ENCODE peak calls at places on chromosome 7, in seven cellular contexts. Q is body of pancreas, D is NB4, E is sigmoid colon, T is gastrocnemius medialis, V is transverse colon, S is A549. Z is an unnamed sample.

GRCh38 chr7:81600608-81601007 is 169.2 kb downstream of the HGF start:
- DNase-seq in Q (no peak), D (no peak), E (no peak), T (no peak), V (no peak), S (no peak), Z (no peak)

GRCh38 chr7:120170384-120170783 is 102.6 kb upstream of the KCND2 start:
- DNase-seq in Q (no peak), D (no peak), E (no peak), T (no peak), V (no peak), S (no peak), Z (no peak)

GRCh38 chr7:18638594-18639452 is 143.3 kb downstream of the HDAC9 start:
- DNase-seq in Q (peak), D (peak), E (no peak), T (no peak), V (no peak), S (no peak), Z (no peak)

GRCh38 chr7:55971045-55971444 is 6.7 kb downstream of the NIPSNAP2 start:
- DNase-seq in Q (no peak), D (no peak), E (no peak), T (peak), V (no peak), S (no peak), Z (no peak)

GRCh38 chr7:29564455-29565185 is 985 bp downstream of the PRR15 start:
- DNase-seq in Q (peak), D (peak), E (peak), T (no peak), V (peak), S (peak), Z (no peak)

GRCh38 chr7:33725641-33726040 is 179.7 kb upstream of the BMPER start:
- DNase-seq in Q (no peak), D (no peak), E (no peak), T (no peak), V (no peak), S (no peak), Z (no peak)

GRCh38 chr7:151432658-151433521 is 7.1 kb downstream of the CRYGN start:
- DNase-seq in Q (no peak), D (peak), E (peak), T (peak), V (no peak), S (no peak), Z (no peak)

GRCh38 chr7:42180806-42181205 is 56.2 kb downstream of the GLI3 start:
- DNase-seq in Q (no peak), D (no peak), E (no peak), T (no peak), V (no peak), S (no peak), Z (no peak)

GRCh38 chr7:96085953-96086352 is 235.9 kb downstream of the SLC25A13 start:
- DNase-seq in Q (no peak), D (no peak), E (no peak), T (no peak), V (no peak), S (no peak), Z (no peak)

GRCh38 chr7:99631311-99632109 is 14.8 kb downstream of the ZSCAN25 start:
- DNase-seq in Q (peak), D (peak), E (no peak), T (peak), V (no peak), S (peak), Z (no peak)

GRCh38 chr7:95246935-95247370 is 77.4 kb downstream of the PON1 start:
- DNase-seq in Q (peak), D (peak), E (peak), T (peak), V (peak), S (peak), Z (no peak)

GRCh38 chr7:100106633-100107032 is 5.2 kb downstream of the AP4M1 start:
- DNase-seq in Q (no peak), D (no peak), E (no peak), T (no peak), V (no peak), S (no peak), Z (no peak)

GRCh38 chr7:29807179-29807841 is 1.0 kb downstream of the WIPF3 start:
- DNase-seq in Q (peak), D (no peak), E (no peak), T (peak), V (peak), S (peak), Z (no peak)

GRCh38 chr7:98206451-98207330 is 4.5 kb upstream of the BHLHA15 start:
- DNase-seq in Q (no peak), D (no peak), E (no peak), T (no peak), V (no peak), S (no peak), Z (no peak)

GRCh38 chr7:81468516-81468915 is 301.3 kb downstream of the HGF start:
- DNase-seq in Q (no peak), D (no peak), E (no peak), T (no peak), V (no peak), S (no peak), Z (no peak)

GRCh38 chr7:17930546-17930945 is 9.7 kb downstream of the SNX13 start:
- DNase-seq in Q (no peak), D (no peak), E (no peak), T (no peak), V (no peak), S (no peak), Z (no peak)

GRCh38 chr7:79281406-79281805 is 172.1 kb downstream of the MAGI2 start:
- DNase-seq in Q (no peak), D (no peak), E (no peak), T (no peak), V (no peak), S (peak), Z (no peak)

GRCh38 chr7:26930201-26930600 is 65.8 kb upstream of the SKAP2 start:
- DNase-seq in Q (no peak), D (no peak), E (no peak), T (no peak), V (no peak), S (no peak), Z (no peak)

GRCh38 chr7:156168434-156168833 is 356.2 kb upstream of the SHH start:
- DNase-seq in Q (no peak), D (no peak), E (no peak), T (no peak), V (no peak), S (no peak), Z (no peak)

GRCh38 chr7:125057974-125058373 is 128.3 kb upstream of the POT1 start:
- DNase-seq in Q (no peak), D (no peak), E (no peak), T (no peak), V (no peak), S (no peak), Z (no peak)

GRCh38 chr7:21939136-21939857 is 6.4 kb downstream of the CDCA7L start:
- DNase-seq in Q (no peak), D (no peak), E (no peak), T (no peak), V (no peak), S (no peak), Z (no peak)

GRCh38 chr7:46603780-46604725 is 683.0 kb upstream of the IGFBP3 start:
- DNase-seq in Q (peak), D (peak), E (peak), T (peak), V (peak), S (no peak), Z (no peak)

GRCh38 chr7:24896031-24896433 is 83.9 kb downstream of the OSBPL3 start:
- DNase-seq in Q (no peak), D (no peak), E (no peak), T (no peak), V (peak), S (no peak), Z (no peak)

GRCh38 chr7:40244226-40244625 is 109.4 kb downstream of the SUGCT start:
- DNase-seq in Q (no peak), D (no peak), E (no peak), T (no peak), V (no peak), S (no peak), Z (no peak)

GRCh38 chr7:29364661-29365060 is 170.1 kb downstream of the CHN2 start:
- DNase-seq in Q (no peak), D (no peak), E (no peak), T (no peak), V (no peak), S (no peak), Z (no peak)

GRCh38 chr7:14483663-14484062 is 418.9 kb downstream of the DGKB start:
- DNase-seq in Q (no peak), D (no peak), E (no peak), T (no peak), V (no peak), S (no peak), Z (no peak)
- TF ChIP-seq CTCF in Q (no peak), D (no peak), E (no peak), T (no peak), V (no peak), S (no peak), Z (no peak)

DNA sequence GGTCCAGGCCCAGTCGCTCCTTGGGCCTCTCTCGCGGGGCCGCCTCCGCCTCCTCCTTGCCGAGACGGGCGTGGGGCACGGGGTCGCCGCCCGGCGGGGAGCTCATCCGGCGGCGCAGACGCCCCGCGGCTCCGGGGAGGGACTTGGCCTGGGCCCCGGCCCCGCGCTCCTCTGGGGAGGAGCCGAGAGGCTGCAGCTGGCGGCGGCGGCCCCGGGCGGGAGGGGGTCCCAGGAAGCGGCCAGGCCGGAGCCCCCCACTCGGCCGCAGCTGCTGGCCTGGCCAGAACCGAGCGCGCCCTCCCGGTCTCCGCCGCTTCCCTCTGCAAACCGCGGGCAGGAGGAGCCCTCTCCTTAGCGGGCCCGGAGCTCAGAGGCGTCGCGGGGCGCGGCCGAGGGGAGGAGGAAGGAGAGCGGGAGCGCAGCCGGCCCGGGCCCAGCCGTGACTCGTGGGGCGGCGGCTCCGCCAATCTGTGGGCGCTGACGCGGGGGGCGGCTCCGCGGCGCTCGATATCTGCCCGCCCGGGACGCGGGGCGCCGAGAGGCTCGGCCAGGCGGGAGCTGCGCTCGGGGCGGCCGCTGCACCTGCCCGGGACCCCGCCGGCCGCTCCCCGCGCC is at the start of gene FAM20C:
- DNase-seq in Q (peak), D (peak), E (peak), T (peak), V (peak), S (peak), Z (no peak)
- TF ChIP-seq POLR2A in Q (peak), D (no peak), E (peak), T (peak), V (peak), S (peak), Z (peak)

GRCh38 chr7:134781171-134781570 is 1.7 kb downstream of the CALD1 start:
- DNase-seq in Q (no peak), D (no peak), E (no peak), T (no peak), V (no peak), S (no peak), Z (no peak)
- H3K4me3 ChIP-seq in Q (no peak), D (no peak), E (peak), T (peak), V (peak), S (peak), Z (peak)

GRCh38 chr7:110800984-110801383 is 289.9 kb upstream of the LRRN3 start:
- DNase-seq in Q (no peak), D (no peak), E (no peak), T (no peak), V (no peak), S (no peak), Z (no peak)

GRCh38 chr7:110801502-110801901 is 289.4 kb upstream of the LRRN3 start:
- DNase-seq in Q (no peak), D (no peak), E (no peak), T (no peak), V (no peak), S (no peak), Z (no peak)

GRCh38 chr7:110804501-110804900 is 286.4 kb upstream of the LRRN3 start:
- DNase-seq in Q (no peak), D (no peak), E (no peak), T (no peak), V (no peak), S (no peak), Z (no peak)

GRCh38 chr7:110803602-110804143 is 287.3 kb upstream of the LRRN3 start:
- DNase-seq in Q (no peak), D (no peak), E (no peak), T (no peak), V (peak), S (no peak), Z (no peak)
- TF ChIP-seq CTCF in Q (no peak), D (no peak), E (no peak), T (no peak), V (no peak), S (no peak), Z (no peak)

DNA sequence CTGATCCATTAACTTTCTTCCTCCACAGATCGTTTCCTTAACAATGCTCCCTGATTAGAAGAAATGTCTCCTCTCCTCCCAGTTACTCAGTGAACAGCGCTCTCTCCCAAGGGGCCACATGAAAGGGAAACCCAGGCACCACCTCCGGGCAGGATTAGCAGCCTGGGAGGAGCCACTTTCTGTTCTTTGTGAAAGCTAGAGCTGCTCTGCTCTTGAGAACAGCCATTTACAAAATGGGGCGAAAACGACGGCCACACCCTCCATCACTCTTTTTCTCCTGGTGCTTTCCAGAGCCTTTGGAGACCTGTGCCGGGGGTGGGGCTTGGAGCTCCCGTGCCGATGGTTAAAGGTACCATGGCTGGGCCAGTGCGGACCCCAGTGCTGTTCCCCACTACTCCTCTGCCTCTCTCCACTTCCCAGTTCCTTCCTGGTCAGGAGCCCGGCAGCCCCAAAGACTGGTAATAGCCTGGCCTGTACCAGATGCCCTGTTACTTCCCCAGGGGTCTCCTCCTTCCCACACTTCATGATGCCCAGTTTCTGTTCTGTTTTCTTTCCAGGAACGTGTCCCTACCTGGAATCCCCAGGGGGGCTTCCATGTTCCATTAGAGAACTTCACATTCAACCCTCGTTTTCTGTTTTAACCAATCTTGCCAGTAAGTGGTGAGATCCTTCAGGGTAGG is 402.9 kb upstream of the GALNT17 start:
- DNase-seq in Q (no peak), D (no peak), E (no peak), T (no peak), V (peak), S (no peak), Z (no peak)
- TF ChIP-seq POLR2A in Q (no peak), D (no peak), E (no peak), T (no peak), V (no peak), S (no peak), Z (no peak)

GRCh38 chr7:4616116-4616515 is 66.0 kb upstream of the FOXK1 start:
- DNase-seq in Q (no peak), D (no peak), E (no peak), T (no peak), V (no peak), S (no peak), Z (no peak)

GRCh38 chr7:4612237-4612636 is 69.9 kb upstream of the FOXK1 start:
- DNase-seq in Q (no peak), D (no peak), E (peak), T (no peak), V (no peak), S (no peak), Z (no peak)

GRCh38 chr7:4613855-4614548 is 68.1 kb upstream of the FOXK1 start:
- DNase-seq in Q (peak), D (no peak), E (no peak), T (peak), V (no peak), S (no peak), Z (no peak)

GRCh38 chr7:4610768-4611467 is 71.2 kb upstream of the FOXK1 start:
- DNase-seq in Q (peak), D (peak), E (peak), T (peak), V (peak), S (peak), Z (no peak)

GRCh38 chr7:4612939-4613841 is 68.9 kb upstream of the FOXK1 start:
- DNase-seq in Q (peak), D (peak), E (peak), T (peak), V (peak), S (no peak), Z (no peak)
- H3K4me3 ChIP-seq in Q (no peak), D (no peak), E (peak), T (peak), V (no peak), S (no peak), Z (peak)

DNA sequence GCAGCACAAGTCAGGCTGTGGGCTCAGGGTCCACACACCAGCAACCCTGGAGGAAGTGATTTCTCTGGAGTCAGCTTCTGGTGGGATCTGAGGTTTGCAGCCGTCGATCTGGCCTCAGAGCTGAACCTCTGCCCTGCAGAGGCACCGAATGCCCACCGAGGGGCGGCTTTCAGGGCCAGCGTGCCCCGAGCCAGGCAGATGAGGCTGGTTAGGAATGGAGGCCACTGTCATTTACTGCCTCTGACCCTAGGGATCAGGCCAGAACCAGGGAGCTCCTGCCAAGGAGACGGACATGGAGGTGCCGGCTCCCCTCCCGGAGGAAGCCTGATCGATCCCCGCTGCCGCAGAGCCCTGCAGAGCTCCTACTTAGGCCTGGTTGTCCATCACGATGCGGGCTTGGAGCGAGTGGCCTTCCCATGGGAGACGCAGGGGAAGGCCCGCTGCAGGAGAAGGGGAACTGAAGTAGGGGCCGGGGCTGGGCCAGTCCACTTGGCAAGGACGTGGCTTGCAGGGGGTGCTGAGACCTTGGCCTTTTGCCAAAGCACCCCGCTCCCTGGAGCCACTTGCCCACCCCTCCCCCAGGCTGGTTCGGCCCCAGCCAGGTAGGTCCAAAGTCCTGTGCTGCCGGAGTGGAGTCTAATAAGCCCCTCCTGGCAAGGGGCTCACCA is 19.6 kb upstream of the ELFN1 start:
- DNase-seq in Q (no peak), D (no peak), E (no peak), T (no peak), V (no peak), S (no peak), Z (no peak)
- TF ChIP-seq CTCF in Q (no peak), D (peak), E (no peak), T (no peak), V (no peak), S (no peak), Z (no peak)

DNA sequence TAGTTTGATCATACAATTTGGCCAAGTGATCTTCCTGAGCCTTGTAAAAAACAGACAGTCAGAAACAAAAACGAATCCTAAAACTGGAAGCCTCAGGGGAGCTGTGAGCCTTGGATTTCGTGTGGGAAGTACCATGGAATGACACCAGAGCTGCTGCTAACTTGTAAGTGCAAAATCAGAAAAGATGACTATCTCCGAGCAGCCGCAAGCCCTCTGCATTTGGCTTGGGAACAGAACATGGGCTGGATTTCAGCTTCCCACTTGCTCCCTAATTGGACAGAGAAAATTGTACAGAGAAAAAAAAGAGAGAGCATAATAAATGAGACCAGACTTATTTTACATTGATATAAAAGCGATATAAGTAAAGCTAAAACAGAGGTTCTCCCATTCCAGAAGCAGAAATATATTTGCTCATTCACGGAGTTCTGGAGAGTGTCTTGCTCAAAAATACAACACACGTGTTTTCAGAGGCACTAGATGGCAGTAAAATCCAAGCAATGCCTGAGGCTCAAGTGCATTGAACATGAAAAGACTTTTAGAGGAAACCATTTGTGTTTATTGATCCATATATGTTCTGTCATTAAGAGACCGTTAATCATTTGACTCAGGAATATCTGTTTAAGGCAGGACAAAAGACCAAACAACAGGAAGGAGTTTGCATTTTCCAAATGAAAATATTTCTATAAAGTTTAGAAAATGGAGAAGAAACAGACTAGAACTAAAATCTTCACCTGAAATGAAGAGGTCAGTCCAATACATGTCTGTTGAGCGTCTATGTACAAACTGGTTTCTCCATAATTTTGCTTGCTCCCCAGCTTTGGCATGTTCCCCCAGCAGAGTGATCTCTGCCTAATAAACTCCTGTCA is 78.3 kb upstream of the SLC26A5 start:
- DNase-seq in Q (peak), D (peak), E (no peak), T (no peak), V (no peak), S (peak), Z (no peak)
- TF ChIP-seq POLR2A in Q (no peak), D (no peak), E (no peak), T (no peak), V (no peak), S (no peak), Z (no peak)

GRCh38 chr7:44145969-44146897 is 5.1 kb upstream of the MYL7 start:
- DNase-seq in Q (peak), D (peak), E (peak), T (no peak), V (peak), S (peak), Z (no peak)
- H3K4me3 ChIP-seq in Q (no peak), D (no peak), E (peak), T (peak), V (peak), S (no peak), Z (peak)